ENCODE peak calls at places on chromosome 20, in four cellular contexts. I is K562, U is A549, H is HepG2. G is an unnamed sample.

GRCh38 chr20:31605902-31606677 is 1.0 kb downstream of the ID1 start:
- DNase-seq in U (no peak), H (peak; percentile 47), I (peak; percentile 43), G (peak; percentile 65)

GRCh38 chr20:12570371-12570770 is 438.4 kb upstream of the SPTLC3 start:
- DNase-seq in H (peak; percentile 76), I (no peak), U (peak; percentile 58), G (peak; percentile 87)

GRCh38 chr20:48463916-48464315 is 363.9 kb downstream of the PREX1 start:
- DNase-seq in I (no peak), U (no peak), H (no peak), G (no peak)

GRCh38 chr20:45946149-45946970 is 11.9 kb downstream of the PCIF1 start:
- DNase-seq in U (no peak), I (no peak), H (peak; percentile 97), G (no peak)

GRCh38 chr20:16676895-16677294 is 52.9 kb upstream of the SNRPB2 start:
- DNase-seq in U (no peak), I (no peak), H (no peak), G (no peak)

GRCh38 chr20:24046905-24047304 is 58.3 kb upstream of the GGTLC1 start:
- DNase-seq in H (no peak), I (no peak), U (no peak), G (no peak)

GRCh38 chr20:45410887-45411286 is 2.8 kb downstream of the DBNDD2 start:
- DNase-seq in I (no peak), U (no peak), H (no peak), G (no peak)

GRCh38 chr20:44041001-44041400 is 126.3 kb downstream of the TOX2 start:
- DNase-seq in I (no peak), U (no peak), H (no peak), G (peak; percentile 17)

GRCh38 chr20:31568041-31568731 is 36.9 kb upstream of the ID1 start:
- DNase-seq in H (no peak), U (no peak), I (no peak), G (no peak)

GRCh38 chr20:36859282-36859555 is 16.7 kb upstream of the TLDC2 start:
- DNase-seq in H (no peak), U (no peak), I (no peak), G (no peak)

GRCh38 chr20:14566505-14566904 is 229.1 kb upstream of the FLRT3 start:
- DNase-seq in I (no peak), H (no peak), U (no peak), G (no peak)

GRCh38 chr20:14573676-14574075 is 236.3 kb upstream of the FLRT3 start:
- DNase-seq in U (no peak), I (no peak), H (no peak), G (no peak)

GRCh38 chr20:14569631-14570030 is 232.2 kb upstream of the FLRT3 start:
- DNase-seq in U (no peak), I (no peak), H (no peak), G (no peak)

GRCh38 chr20:14568225-14568624 is 230.8 kb upstream of the FLRT3 start:
- DNase-seq in H (no peak), I (no peak), U (no peak), G (peak; percentile 19)

GRCh38 chr20:14568701-14569100 is 231.3 kb upstream of the FLRT3 start:
- DNase-seq in H (no peak), I (no peak), U (no peak), G (no peak)
- H3K4me2 ChIP-seq in H (no peak overlapping the region), I (no peak overlapping the region), U (no peak overlapping the region), G (no peak overlapping the region)

GRCh38 chr20:3728354-3728753 is 4.1 kb upstream of the HSPA12B start:
- DNase-seq in I (no peak), H (no peak), U (no peak), G (no peak)

GRCh38 chr20:3728876-3729275 is 3.6 kb upstream of the HSPA12B start:
- DNase-seq in U (no peak), I (no peak), H (no peak), G (no peak)

GRCh38 chr20:3729378-3729777 is 3.1 kb upstream of the HSPA12B start:
- DNase-seq in U (no peak), I (no peak), H (no peak), G (no peak)

GRCh38 chr20:3729811-3730550 is 2.5 kb upstream of the HSPA12B start:
- DNase-seq in H (no peak), I (no peak), U (no peak), G (no peak)

GRCh38 chr20:3727333-3728035 is 5.0 kb upstream of the HSPA12B start:
- DNase-seq in I (no peak), U (no peak), H (no peak), G (no peak)
- TF ChIP-seq JUNB in I (no peak), U (no peak), H (no peak), G (no peak)

GRCh38 chr20:4220352-4220751 is 205.0 kb upstream of the RNF24 start:
- DNase-seq in U (no peak), I (no peak), H (no peak), G (no peak)

GRCh38 chr20:4216142-4216735 is 200.9 kb upstream of the RNF24 start:
- DNase-seq in U (no peak), H (no peak), I (no peak), G (no peak)

GRCh38 chr20:4216866-4217265 is 201.5 kb upstream of the RNF24 start:
- DNase-seq in U (no peak), H (no peak), I (no peak), G (no peak)

GRCh38 chr20:4217349-4217761 is 202.0 kb upstream of the RNF24 start:
- DNase-seq in I (no peak), U (peak; percentile 84), H (peak; percentile 55), G (peak; percentile 24)

DNA sequence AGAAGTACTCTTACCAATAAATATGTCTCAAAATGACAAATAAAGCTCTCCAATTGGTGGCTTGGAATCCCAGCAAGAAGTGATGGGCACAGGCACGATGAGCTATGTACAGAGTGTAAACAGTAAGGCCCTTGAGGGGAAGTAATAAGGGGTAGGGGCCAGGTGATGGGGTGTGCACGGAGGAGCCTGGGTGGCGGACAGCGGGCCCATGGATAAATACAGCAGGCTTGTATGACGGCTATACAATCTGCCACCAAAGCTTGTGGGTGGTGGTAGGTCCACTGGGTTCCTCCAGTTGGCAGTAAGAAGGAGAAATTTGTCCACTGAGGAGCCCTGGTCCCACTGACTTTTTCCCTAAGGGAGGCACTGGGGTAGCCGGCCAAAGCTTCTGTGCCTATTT is 205.4 kb upstream of the RNF24 start:
- DNase-seq in H (no peak), I (no peak), U (no peak), G (no peak)
- H3K4me2 ChIP-seq in H (no peak overlapping the region), I (peak overlapping the region; percentile 80), U (peak overlapping the region; percentile 82), G (peak overlapping the region; percentile 76)

GRCh38 chr20:64070244-64070993 is 7.4 kb downstream of the TCEA2 start:
- DNase-seq in H (no peak), I (no peak), U (no peak), G (no peak)
- TF ChIP-seq JUNB in H (no peak), I (no peak), U (no peak), G (no peak)

GRCh38 chr20:58078741-58079522 is 149.5 kb downstream of the ANKRD60 start:
- DNase-seq in U (no peak), I (no peak), H (no peak), G (no peak)
- H3K4me2 ChIP-seq in U (no peak overlapping the region), I (no peak overlapping the region), H (no peak overlapping the region), G (no peak overlapping the region)